ENCODE peak calls at places on chromosomes 7 and 10, in nine cellular contexts. I is BJ; N is astrocyte of the spinal cord; T is CD4-positive, alpha-beta T cell; P is A549; W is HFFc6; A is brain microvascular endothelial cell; Q is BE2C; J is WTC11. Z is an unnamed sample.

GRCh38 chr7:2575733-2576350 is 17.1 kb downstream of the IQCE start:
- DNase-seq in I (no peak), N (peak), T (no peak), P (no peak), W (no peak), A (no peak), Q (no peak), J (no peak), Z (no peak)

GRCh38 chr10:1553951-1554350 is 183.4 kb downstream of the ADARB2 start:
- DNase-seq in I (no peak), N (no peak), T (no peak), P (no peak), W (no peak), A (no peak), Q (no peak), J (no peak), Z (peak)

GRCh38 chr10:122265896-122266295 is 5.2 kb upstream of the BTBD16 start:
- DNase-seq in I (no peak), N (no peak), T (no peak), P (no peak), W (no peak), A (no peak), Q (no peak), J (no peak), Z (no peak)

GRCh38 chr7:141369422-141369821 is 181.8 kb upstream of the AGK start:
- DNase-seq in I (no peak), N (peak), T (no peak), P (no peak), W (no peak), A (no peak), Q (no peak), J (no peak), Z (no peak)

GRCh38 chr10:110305767-110306451 is 1.2 kb upstream of the SMNDC1 start:
- DNase-seq in I (peak), N (peak), T (peak), P (peak), W (peak), A (peak), Q (peak), J (no peak), Z (no peak)

GRCh38 chr10:72310636-72311035 is 36.9 kb downstream of the DDIT4 start:
- DNase-seq in I (no peak), N (no peak), T (no peak), P (no peak), W (no peak), A (no peak), Q (no peak), J (no peak), Z (no peak)

GRCh38 chr10:80498039-80498832 is 39.5 kb upstream of the SH2D4B start:
- DNase-seq in I (no peak), N (no peak), T (no peak), P (no peak), W (no peak), A (no peak), Q (no peak), J (no peak), Z (no peak)

GRCh38 chr10:19788075-19788686 is 28.1 kb upstream of the PLXDC2 start:
- DNase-seq in I (peak), N (peak), T (no peak), P (no peak), W (peak), A (peak), Q (peak), J (peak), Z (peak)

GRCh38 chr7:6246257-6246917 is 26.0 kb downstream of the CYTH3 start:
- DNase-seq in I (no peak), N (peak), T (no peak), P (no peak), W (no peak), A (no peak), Q (no peak), J (no peak), Z (no peak)

GRCh38 chr7:128804472-128804871 is 12.7 kb downstream of the CCDC136 start:
- DNase-seq in I (no peak), N (no peak), T (no peak), P (no peak), W (no peak), A (no peak), Q (no peak), J (no peak), Z (no peak)

GRCh38 chr7:33137098-33137497 is 7.7 kb downstream of the BBS9 start:
- DNase-seq in I (no peak), N (no peak), T (no peak), P (no peak), W (no peak), A (no peak), Q (no peak), J (peak), Z (no peak)

GRCh38 chr10:102752934-102753664 is 9.4 kb downstream of the WBP1L start:
- DNase-seq in I (no peak), N (peak), T (no peak), P (peak), W (peak), A (peak), Q (peak), J (no peak), Z (no peak)

GRCh38 chr7:46071076-46071475 is 150.0 kb upstream of the IGFBP3 start:
- DNase-seq in I (no peak), N (peak), T (no peak), P (no peak), W (no peak), A (no peak), Q (no peak), J (no peak), Z (no peak)

DNA sequence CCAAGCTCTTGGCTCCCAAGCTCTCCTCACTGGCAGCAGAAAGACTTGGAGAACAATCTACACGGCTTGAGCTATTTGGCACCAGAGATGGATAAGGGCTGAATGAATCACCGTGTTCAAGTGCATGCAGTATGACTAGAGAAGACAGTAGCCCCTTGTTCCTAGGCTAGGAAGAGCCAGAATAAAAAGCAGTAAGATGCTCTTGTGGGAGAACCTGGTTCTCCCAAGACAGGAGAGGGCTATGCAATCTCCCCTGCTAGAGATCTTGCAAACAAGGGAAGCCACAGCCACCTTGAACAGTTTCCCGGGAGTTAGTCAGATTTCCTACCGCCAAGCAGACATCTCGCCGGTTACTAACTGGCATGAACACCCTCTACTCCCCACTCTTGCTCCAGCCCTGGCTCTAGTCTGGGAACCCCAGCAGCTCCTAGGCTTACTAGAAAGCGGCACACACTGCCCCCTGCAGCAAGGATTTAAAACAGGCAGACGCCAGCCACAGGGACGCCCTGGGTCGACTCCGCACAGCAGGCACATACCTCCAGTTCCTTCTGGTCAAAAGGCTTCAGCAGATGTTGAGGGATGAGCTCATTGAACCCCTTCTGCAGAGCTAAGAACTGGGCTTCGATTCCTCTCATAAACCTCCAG is 107.3 kb downstream of the SMURF1 start:
- DNase-seq in I (no peak), N (peak), T (no peak), P (peak), W (peak), A (peak), Q (peak), J (peak), Z (peak)
- TF ChIP-seq CTCF in I (peak), N (peak), T (no peak), P (peak), W (peak), A (peak), Q (peak), J (peak), Z (peak)

DNA sequence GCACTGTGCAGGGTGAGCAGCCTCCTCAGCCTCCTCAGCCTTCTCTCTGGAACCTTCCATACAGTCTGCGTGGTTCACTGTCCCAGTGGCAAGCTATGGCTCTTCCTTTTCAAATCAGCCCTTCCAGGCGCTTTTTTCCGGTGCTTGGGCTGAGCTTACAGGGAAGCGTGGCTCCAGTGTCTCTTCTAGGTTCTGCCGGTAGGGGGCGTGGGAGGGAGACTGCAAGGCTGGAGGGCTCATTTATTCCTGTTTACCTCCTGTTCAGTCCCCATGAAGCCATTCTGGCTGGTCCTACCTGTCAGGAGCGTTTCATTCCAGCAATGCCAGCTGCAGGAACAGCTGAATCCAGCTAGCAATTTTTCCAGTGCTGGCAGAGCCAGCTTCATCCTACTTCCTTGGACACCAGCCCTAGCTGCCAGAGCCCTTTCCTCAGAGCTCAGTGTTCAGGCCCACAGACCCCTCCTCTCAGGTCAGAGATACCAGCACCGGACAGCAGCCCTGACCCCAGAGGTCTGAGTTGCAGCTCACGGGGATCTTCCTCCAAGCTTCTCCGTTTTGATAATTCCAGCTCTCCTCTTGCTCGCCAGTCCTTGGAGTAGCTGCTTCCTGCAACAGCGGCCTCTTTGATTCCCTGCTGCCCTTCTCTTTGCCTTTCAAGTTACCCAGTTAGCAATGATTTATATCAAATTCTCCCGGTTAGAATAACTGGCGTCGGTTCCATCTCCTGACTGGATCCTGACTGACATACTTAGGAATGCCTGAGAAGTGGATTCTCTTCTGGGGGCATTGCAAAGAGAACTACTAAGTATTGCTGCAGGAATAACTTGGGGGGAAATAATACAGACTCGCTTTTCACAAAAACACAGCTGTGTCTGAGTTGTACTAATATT is 129.8 kb downstream of the FRMD4A start:
- DNase-seq in I (no peak), N (no peak), T (no peak), P (no peak), W (no peak), A (no peak), Q (peak), J (peak), Z (peak)
- TF ChIP-seq CTCF in I (peak), N (peak), T (no peak), P (peak), W (peak), A (peak), Q (peak), J (peak), Z (peak)

GRCh38 chr10:30389543-30389942 is 40.5 kb upstream of the MTPAP start:
- DNase-seq in I (no peak), N (no peak), T (no peak), P (no peak), W (no peak), A (no peak), Q (no peak), J (no peak), Z (no peak)

GRCh38 chr10:30396282-30396681 is 37.7 kb upstream of the MAP3K8 start:
- DNase-seq in I (no peak), N (no peak), T (no peak), P (no peak), W (no peak), A (no peak), Q (no peak), J (no peak), Z (no peak)

GRCh38 chr10:30391266-30391665 is 42.2 kb upstream of the MTPAP start:
- DNase-seq in I (no peak), N (no peak), T (no peak), P (no peak), W (no peak), A (no peak), Q (no peak), J (no peak), Z (no peak)

GRCh38 chr10:30390207-30390606 is 41.1 kb upstream of the MTPAP start:
- DNase-seq in I (no peak), N (no peak), T (no peak), P (no peak), W (no peak), A (no peak), Q (no peak), J (no peak), Z (no peak)

DNA sequence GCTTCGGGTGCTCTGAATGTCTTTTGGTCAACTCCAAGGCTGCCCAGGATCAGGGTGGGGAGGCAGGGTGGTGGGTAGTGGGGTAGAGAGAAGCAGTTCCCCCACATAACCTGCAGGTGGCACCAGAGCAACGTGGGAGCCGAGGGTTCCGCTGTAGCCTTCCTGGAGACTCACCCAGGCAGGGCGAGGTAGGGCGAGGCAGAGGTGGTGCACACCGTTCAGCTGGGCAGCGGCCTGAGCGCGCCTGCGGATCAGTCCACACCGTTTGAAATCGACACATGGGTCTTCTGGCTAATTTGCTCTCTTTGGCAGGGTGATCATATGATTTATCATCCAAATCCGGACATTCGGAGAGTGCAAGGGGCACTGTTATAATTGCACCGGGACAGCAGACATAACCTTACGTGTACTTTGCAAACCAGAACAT is 41.4 kb upstream of the MAP3K8 start:
- DNase-seq in I (no peak), N (peak), T (peak), P (peak), W (peak), A (peak), Q (peak), J (peak), Z (peak)
- TF ChIP-seq CTCF in I (peak), N (peak), T (peak), P (peak), W (peak), A (peak), Q (peak), J (peak), Z (peak)

GRCh38 chr7:49635800-49636199 is 137.6 kb upstream of the VWC2 start:
- DNase-seq in I (no peak), N (no peak), T (no peak), P (no peak), W (no peak), A (no peak), Q (peak), J (no peak), Z (no peak)
- TF ChIP-seq CTCF in I (no peak), N (no peak), T (no peak), P (no peak), W (no peak), A (no peak), Q (peak), J (no peak), Z (no peak)

DNA sequence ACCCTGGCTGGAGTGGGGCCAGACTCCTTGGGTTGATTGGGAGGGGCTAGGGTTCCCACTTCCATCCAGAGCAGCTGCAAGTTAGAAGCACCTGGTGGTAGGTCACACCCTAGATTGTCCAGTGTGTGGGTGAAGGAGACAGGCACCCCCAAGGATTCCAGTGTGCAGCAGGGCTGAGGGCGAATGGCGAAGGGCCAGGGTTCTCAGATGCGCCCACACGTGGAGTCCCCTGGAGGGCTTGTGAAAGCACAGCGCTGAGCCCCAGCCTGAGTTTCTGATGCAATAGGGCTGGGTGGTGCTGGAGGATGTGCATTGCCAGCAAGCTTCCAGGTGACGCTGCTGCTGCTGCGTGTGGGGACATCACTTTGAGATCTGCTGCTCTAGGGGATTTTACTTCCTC is 25.4 kb downstream of the TBATA start:
- DNase-seq in I (no peak), N (no peak), T (no peak), P (no peak), W (no peak), A (no peak), Q (peak), J (no peak), Z (no peak)
- TF ChIP-seq CTCF in I (no peak), N (no peak), T (no peak), P (no peak), W (no peak), A (peak), Q (peak), J (no peak), Z (no peak)

GRCh38 chr7:78226059-78226658 is 427.6 kb downstream of the PHTF2 start:
- DNase-seq in I (no peak), N (no peak), T (no peak), P (peak), W (peak), A (no peak), Q (peak), J (peak), Z (peak)
- TF ChIP-seq CTCF in I (peak), N (peak), T (no peak), P (peak), W (peak), A (peak), Q (peak), J (peak), Z (peak)